ENCODE peak calls at places on chromosomes 13 and 19, in five cellular contexts. M is tibial artery, U is GM12865, O is Peyer's patch, S is lower leg skin. V is an unnamed sample.

GRCh38 chr19:5037936-5038335 is 69.0 kb downstream of the KDM4B start:
- DNase-seq in S (no peak), O (no peak), M (no peak), U (no peak), V (no peak)

GRCh38 chr13:73754727-73755292 is 379.4 kb downstream of the KLF12 start:
- DNase-seq in S (no peak), O (no peak), U (peak), M (no peak), V (no peak)

GRCh38 chr19:799076-799881 is 2.0 kb downstream of the PTBP1 start:
- DNase-seq in U (peak), M (no peak), O (no peak), S (no peak), V (no peak)

GRCh38 chr19:40862785-40863184 is 12.5 kb upstream of the CYP2A6 start:
- DNase-seq in S (no peak), M (no peak), O (no peak), U (no peak), V (no peak)

GRCh38 chr13:30871713-30872029 is 34.4 kb upstream of the MEDAG start:
- DNase-seq in S (peak), M (no peak), U (no peak), O (no peak), V (no peak)

GRCh38 chr13:90510319-90510718 is 837.2 kb upstream of the MIR17HG start:
- DNase-seq in M (no peak), S (no peak), O (no peak), U (no peak), V (no peak)

GRCh38 chr19:52343548-52343947 is 7.5 kb downstream of the ZNF610 start:
- DNase-seq in M (peak), U (peak), O (peak), S (no peak), V (peak)

GRCh38 chr13:106095919-106096318 is 439.5 kb downstream of the EFNB2 start:
- DNase-seq in O (no peak), U (no peak), S (no peak), M (no peak), V (no peak)

GRCh38 chr19:17086129-17086528 is 10.6 kb downstream of the MYO9B start:
- DNase-seq in U (no peak), M (no peak), O (no peak), S (no peak), V (no peak)

GRCh38 chr13:94896238-94896637 is 183.9 kb upstream of the SOX21 start:
- DNase-seq in S (no peak), M (no peak), O (no peak), U (no peak), V (no peak)

GRCh38 chr19:19304186-19304975 is 15.9 kb downstream of the SUGP1 start:
- DNase-seq in O (no peak), S (no peak), M (no peak), U (no peak), V (no peak)

GRCh38 chr19:11499890-11500420 is 5.7 kb downstream of the ZNF653 start:
- DNase-seq in S (no peak), M (no peak), O (peak), U (no peak), V (no peak)

GRCh38 chr19:18733196-18733647 is 49.7 kb downstream of the CRTC1 start:
- DNase-seq in U (no peak), S (no peak), O (no peak), M (no peak), V (no peak)

GRCh38 chr13:30824651-30825050 is 81.4 kb upstream of the MEDAG start:
- DNase-seq in O (no peak), M (no peak), S (peak), U (no peak), V (no peak)

GRCh38 chr13:74040200-74040599 is 94.0 kb downstream of the KLF12 start:
- DNase-seq in O (peak), S (no peak), U (peak), M (no peak), V (no peak)

GRCh38 chr13:94063096-94063495 is 416.4 kb downstream of the DCT start:
- DNase-seq in S (no peak), M (no peak), U (no peak), O (no peak), V (no peak)

GRCh38 chr19:17555929-17556813 is 722 bp downstream of the COLGALT1 start:
- DNase-seq in U (peak), M (peak), S (peak), O (peak), V (no peak)

DNA sequence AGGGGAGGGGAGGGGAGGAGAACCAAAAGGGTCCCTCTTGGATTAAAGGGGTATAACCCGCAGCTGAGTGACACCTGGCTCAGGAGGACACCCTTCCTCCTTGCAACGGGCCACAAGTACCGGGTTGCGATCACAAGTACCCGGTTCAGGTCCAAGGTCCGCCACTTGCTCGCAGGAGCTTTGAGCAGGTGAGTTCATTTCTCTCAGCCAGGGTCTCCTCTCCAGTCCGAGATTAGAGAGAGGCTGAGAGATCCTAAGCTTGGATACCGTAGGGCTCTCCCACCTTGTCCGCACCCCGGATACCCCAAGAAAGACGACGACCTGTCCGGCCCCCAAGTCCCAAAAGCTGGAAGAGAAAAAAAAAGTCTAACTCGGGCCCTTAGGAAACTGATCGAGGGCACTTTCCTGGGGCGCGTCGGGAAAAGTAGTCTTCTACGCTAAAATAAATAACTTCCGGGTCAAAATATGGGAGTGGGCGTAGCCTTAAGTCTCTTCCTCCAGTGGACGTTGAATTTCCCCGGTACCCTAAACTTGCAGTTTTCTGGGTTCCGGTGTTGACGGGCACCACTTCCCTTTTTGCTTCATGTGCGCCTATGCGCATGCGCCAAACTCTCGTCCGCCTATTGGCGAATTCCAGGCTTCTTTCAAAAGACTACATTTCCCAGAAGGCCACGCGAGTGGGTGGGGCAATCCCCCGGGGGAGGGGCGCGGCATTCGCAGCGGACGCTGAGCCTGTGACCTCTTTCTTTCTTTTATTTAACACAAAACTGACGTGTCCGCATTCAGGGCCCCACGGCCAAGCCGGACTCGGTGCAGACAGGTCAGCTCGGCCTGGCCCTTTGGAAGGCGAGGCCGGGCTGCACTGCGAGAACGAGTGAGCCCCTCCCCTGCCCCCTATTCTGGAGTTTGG is 4.4 kb downstream of the C19orf67 start:
- DNase-seq in M (peak), O (peak), S (peak), U (peak), V (peak)
- TF ChIP-seq CTCF in M (peak), O (peak), S (no peak), U (no peak), V (no peak)

GRCh38 chr19:3986260-3987041 is 1.2 kb upstream of the EEF2 start:
- DNase-seq in O (peak), U (peak), M (no peak), S (no peak), V (no peak)

GRCh38 chr19:3990815-3991117 is 5.5 kb upstream of the EEF2 start:
- DNase-seq in M (no peak), U (no peak), O (no peak), S (no peak), V (no peak)

GRCh38 chr19:3984908-3985642 is at the start of gene EEF2:
- DNase-seq in U (peak), M (peak), S (peak), O (peak), V (peak)

GRCh38 chr19:3985643-3986259 is 488 bp upstream of the EEF2 start:
- DNase-seq in U (no peak), O (no peak), S (no peak), M (no peak), V (no peak)

DNA sequence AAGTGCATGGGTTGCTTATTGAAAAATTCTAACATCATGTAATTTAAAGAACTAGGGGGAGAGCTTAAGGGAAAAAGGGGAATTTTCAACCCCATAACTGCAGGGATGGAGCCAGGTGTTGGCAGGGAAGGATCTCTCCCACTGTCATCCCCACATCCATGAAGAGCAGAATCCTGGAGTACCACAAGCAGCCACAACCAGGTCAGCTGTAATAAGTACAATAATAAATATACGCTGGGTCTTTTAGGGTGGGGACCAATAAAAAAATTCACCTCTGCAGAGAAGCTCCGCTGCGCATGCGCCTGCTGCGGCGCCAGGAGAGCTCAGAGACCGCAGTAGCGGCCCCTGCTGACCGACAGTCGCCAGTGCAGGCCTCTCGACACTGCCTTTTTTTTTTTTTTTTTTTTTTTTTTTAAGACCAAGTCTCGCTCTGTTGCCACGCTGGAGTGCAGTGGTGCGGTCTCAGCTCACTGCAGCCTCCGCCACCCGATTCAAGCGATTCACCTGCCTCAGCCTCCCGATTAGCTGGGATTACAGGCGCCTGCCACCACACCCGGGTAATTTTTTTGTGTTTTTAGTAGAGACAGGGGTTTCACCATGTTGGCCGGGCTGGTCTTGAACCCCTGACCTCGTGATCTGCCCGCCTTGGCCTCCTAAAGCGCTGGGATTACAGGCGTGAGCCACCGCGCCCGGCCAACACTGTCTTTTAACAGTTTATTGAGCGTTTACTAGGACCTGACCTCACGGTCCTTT is 2.5 kb upstream of the EEF2 start:
- DNase-seq in M (peak), U (peak), S (peak), O (peak), V (peak)
- TF ChIP-seq CTCF in M (peak), U (peak), S (no peak), O (peak), V (peak)

GRCh38 chr19:35644987-35645679 is 3.0 kb upstream of the COX6B1 start:
- DNase-seq in O (peak), M (peak), U (peak), S (peak), V (no peak)

GRCh38 chr19:35644206-35644986 is 2.9 kb downstream of the ETV2 start:
- DNase-seq in M (peak), U (peak), O (peak), S (peak), V (peak)

GRCh38 chr19:35642312-35642711 is 767 bp downstream of the ETV2 start:
- DNase-seq in S (no peak), U (no peak), O (no peak), M (no peak), V (no peak)

GRCh38 chr19:35642798-35643254 is 1.3 kb downstream of the ETV2 start:
- DNase-seq in S (no peak), U (peak), O (peak), M (no peak), V (no peak)

GRCh38 chr19:35643255-35644205 is 2.0 kb downstream of the ETV2 start:
- DNase-seq in M (peak), U (peak), O (peak), S (peak), V (peak)
- TF ChIP-seq CTCF in M (no peak), U (no peak), O (no peak), S (no peak), V (no peak)

GRCh38 chr19:56562766-56563165 is 4.5 kb upstream of the ZNF470 start:
- DNase-seq in U (no peak), M (no peak), O (no peak), S (no peak), V (no peak)

GRCh38 chr19:56566904-56567273 is 379 bp upstream of the ZNF470 start:
- DNase-seq in S (peak), U (peak), O (peak), M (peak), V (no peak)

DNA sequence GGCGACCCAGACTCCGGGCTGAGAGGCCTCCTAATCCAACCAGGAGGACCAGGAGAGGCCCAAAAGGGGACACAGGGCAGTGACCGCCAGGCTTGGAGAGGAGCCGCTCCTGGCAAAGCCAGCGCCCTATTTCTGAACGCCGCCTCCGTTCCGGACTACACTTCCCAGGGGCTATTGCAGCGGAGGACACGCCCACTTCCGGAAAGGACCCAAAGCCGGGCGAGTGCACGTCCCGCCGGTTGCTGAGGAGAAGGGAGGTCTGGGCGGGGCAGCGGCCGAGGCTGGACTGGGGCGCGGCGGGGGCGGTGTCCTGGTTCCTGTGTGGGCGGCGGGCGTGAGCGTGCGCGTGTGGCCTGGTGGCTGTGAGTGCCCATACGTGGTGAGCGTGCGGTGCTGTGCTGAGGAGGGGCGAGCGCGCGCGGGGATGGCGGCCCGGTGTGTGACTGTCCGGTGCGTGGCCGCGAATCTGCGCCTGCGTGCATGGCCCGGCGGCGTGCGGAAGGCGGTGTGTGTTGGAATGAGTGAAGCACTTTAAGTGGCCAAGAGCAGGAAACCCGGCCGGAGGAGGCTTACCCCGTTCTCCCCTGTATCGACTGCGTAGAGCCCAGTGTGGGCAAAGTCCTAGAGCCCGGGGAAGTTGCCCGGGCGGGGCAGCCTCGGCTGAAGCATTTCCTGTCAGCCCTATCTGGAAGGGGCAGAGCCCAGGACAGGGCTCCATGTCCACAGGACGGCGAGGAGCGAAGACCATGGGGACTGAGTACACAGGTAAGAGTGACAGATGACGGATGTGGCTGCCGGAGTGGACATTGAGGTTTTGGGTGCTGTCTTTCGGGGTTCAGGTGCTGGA is at the start of gene ZNF470:
- DNase-seq in M (peak), O (peak), U (peak), S (peak), V (peak)
- TF ChIP-seq CTCF in M (no peak), O (no peak), U (no peak), S (no peak), V (no peak)

GRCh38 chr19:58515259-58515658 is 3.5 kb upstream of the SLC27A5 start:
- DNase-seq in U (no peak), S (no peak), M (no peak), O (no peak), V (no peak)

GRCh38 chr19:58519087-58519354 is 589 bp downstream of the ZBTB45 start:
- DNase-seq in M (peak), O (peak), U (peak), S (peak), V (peak)

GRCh38 chr19:58516246-58516836 is 3.3 kb downstream of the ZBTB45 start:
- DNase-seq in U (no peak), O (no peak), S (no peak), M (no peak), V (no peak)

GRCh38 chr19:58518261-58519086 is 1.1 kb downstream of the ZBTB45 start:
- DNase-seq in M (no peak), U (peak), O (no peak), S (no peak), V (no peak)

GRCh38 chr19:58516964-58517833 is 2.4 kb downstream of the ZBTB45 start:
- DNase-seq in S (no peak), U (peak), O (no peak), M (no peak), V (no peak)
- TF ChIP-seq CTCF in S (no peak), U (no peak), O (no peak), M (no peak), V (no peak)

DNA sequence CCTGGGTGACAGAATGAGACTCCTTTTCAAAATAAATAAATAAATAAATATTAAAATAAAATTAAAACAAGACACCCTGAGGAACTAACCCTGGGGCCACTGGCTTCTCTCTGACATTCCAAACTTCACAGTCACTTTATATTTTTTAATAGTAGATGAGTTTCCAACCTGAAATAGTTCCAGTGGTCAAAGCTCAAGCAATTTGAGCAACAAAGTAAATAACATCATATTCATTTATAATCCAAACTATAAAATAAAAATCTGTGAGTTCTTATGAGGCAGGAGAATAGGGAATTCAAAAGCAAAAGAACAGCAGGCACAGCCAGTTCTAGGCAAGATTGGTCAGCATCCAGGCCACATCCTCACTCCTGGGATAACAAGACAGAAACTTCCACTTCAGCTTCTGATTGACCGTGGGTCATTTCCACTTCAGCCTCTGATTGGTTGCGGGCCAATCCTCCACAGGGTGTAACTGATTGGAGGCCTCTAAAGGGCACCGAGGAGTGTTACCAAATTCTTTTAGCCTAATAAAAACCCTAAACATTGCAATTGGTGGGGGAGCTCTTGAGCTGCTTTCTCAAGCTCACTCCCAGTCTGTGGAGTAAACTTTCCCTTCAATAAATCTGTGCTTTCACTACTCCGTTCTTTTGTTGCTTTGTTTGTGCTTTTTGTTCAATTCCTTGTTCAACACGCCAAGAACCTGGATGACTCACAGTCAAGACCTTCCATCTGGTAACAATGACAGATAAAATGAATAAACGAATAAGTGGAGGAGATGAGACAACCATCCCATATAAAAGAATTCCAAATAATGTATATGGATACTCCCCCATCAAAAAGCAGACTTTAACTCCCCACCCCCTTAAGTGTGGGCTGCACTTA is 42.5 kb upstream of the AMER2 start:
- DNase-seq in U (no peak), S (peak), O (no peak), M (no peak), V (no peak)
- TF ChIP-seq CTCF in U (no peak), S (no peak), O (no peak), M (no peak), V (no peak)

GRCh38 chr19:41937976-41938375 is 9.7 kb upstream of the ERFL start:
- DNase-seq in S (no peak), O (no peak), M (no peak), U (no peak), V (no peak)
- TF ChIP-seq CTCF in S (no peak), O (no peak), M (no peak), U (no peak), V (peak)

DNA sequence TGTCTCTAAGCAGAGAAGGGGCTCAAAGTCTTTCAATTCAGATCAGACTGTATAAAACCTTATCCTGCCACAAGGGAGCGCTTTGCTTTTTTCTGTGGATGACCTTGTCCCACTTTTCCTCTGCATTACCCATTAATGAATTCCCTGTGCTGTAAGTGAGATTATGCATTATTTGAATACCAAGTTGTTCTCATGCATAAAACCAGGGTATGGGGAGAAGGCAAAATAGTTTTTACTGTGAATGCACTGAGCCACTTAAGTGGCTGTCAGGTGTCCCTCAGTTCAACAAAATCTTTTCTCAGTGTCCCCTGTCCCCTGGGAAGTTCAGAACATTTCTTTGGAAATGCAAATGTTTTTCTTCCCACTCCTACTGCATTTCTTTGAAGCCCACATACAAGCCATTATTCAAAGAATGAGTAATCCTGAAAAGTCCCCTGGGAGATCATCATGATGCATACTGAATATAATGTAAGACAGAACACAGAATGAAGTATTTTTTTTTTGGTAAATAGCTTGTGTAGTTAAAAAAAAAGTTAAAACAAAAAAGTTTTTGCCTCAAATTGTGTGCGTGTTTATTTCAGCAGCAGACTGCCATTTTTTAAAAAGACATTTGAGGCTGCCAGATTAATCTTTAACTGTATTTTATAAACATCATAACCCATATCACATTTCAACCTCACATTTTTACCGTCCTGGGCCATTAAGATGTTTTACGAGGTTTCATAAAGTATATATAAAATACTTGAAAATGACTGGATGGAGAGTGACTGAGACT is 506.7 kb upstream of the PCDH9 start:
- DNase-seq in S (no peak), U (peak), O (no peak), M (no peak), V (no peak)
- TF ChIP-seq CTCF in S (no peak), U (peak), O (no peak), M (no peak), V (peak)

V was measured in type B pancreatic cell.